ENCODE peak calls at places on chromosomes 11 and 22, in six cellular contexts. O, G, Y, X, R and H are unnamed samples.

GRCh38 chr11:123195182-123196059 is at the start of gene CLMP:
- DNase-seq in O (peak; percentile 91), G (no peak), Y (peak; percentile 79), X (no peak), R (no peak), H (no peak)

GRCh38 chr11:127485541-127485940 is 485.0 kb upstream of the KIRREL3 start:
- DNase-seq in O (no peak), G (no peak), Y (no peak), X (no peak), R (no peak), H (no peak)

GRCh38 chr22:21626073-21626734 is 3.6 kb downstream of the YDJC start:
- DNase-seq in O (no peak), G (no peak), Y (no peak), X (no peak), R (peak; percentile 66), H (no peak)

GRCh38 chr11:95790933-95791247 is 592 bp downstream of the CEP57 start:
- DNase-seq in O (peak; percentile 18), G (peak; percentile 24), Y (peak; percentile 54), X (peak; percentile 28), R (peak; percentile 88), H (peak; percentile 60)

GRCh38 chr22:29263791-29264216 is 4.0 kb downstream of the RHBDD3 start:
- DNase-seq in O (peak; percentile 9), G (no peak), Y (no peak), X (no peak), R (no peak), H (no peak)

GRCh38 chr11:11173316-11174025 is 179.6 kb downstream of the CSNK2A3 start:
- DNase-seq in O (no peak), G (no peak), Y (no peak), X (no peak), R (no peak), H (no peak)

GRCh38 chr22:32920032-32920628 is 118.6 kb downstream of the TIMP3 start:
- DNase-seq in O (peak; percentile 51), G (no peak), Y (no peak), X (no peak), R (no peak), H (no peak)

GRCh38 chr11:71385091-71385490 is 63.1 kb downstream of the DHCR7 start:
- DNase-seq in O (no peak), G (no peak), Y (no peak), X (no peak), R (no peak), H (no peak)

GRCh38 chr22:35486116-35486631 is 54.5 kb upstream of the RASD2 start:
- DNase-seq in O (no peak), G (no peak), Y (no peak), X (no peak), R (no peak), H (no peak)

GRCh38 chr22:36885474-36885873 is 24.7 kb downstream of the NCF4 start:
- DNase-seq in O (no peak), G (no peak), Y (no peak), X (no peak), R (no peak), H (no peak)

GRCh38 chr11:70760416-70761020 is 362.2 kb downstream of the CTTN start:
- DNase-seq in O (no peak), G (no peak), Y (no peak), X (no peak), R (no peak), H (no peak)

GRCh38 chr22:20088263-20088648 is 8.2 kb downstream of the DGCR8 start:
- DNase-seq in O (no peak), G (no peak), Y (no peak), X (no peak), R (no peak), H (no peak)

GRCh38 chr11:20238712-20239111 is 78.4 kb upstream of the DBX1 start:
- DNase-seq in O (no peak), G (no peak), Y (no peak), X (no peak), R (no peak), H (no peak)

GRCh38 chr11:72140661-72141060 is 5.1 kb downstream of the FOLR3 start:
- DNase-seq in O (no peak), G (no peak), Y (no peak), X (no peak), R (no peak), H (no peak)

GRCh38 chr11:35077709-35078695 is 61.0 kb upstream of the CD44 start:
- DNase-seq in O (no peak), G (peak; percentile 88), Y (no peak), X (peak; percentile 42), R (no peak), H (peak; percentile 76)

GRCh38 chr11:2528301-2529050 is 83.7 kb downstream of the KCNQ1 start:
- DNase-seq in O (no peak), G (no peak), Y (peak; percentile 6), X (no peak), R (no peak), H (no peak)

GRCh38 chr11:71488968-71489265 is 35.9 kb downstream of the NADSYN1 start:
- DNase-seq in O (no peak), G (no peak), Y (no peak), X (no peak), R (no peak), H (no peak)

GRCh38 chr11:117219001-117219400 is 12.9 kb downstream of the PCSK7 start:
- DNase-seq in O (no peak), G (no peak), Y (no peak), X (no peak), R (no peak), H (no peak)

GRCh38 chr11:122207505-122207904 is 91.5 kb upstream of the BLID start:
- DNase-seq in O (no peak), G (no peak), Y (no peak), X (no peak), R (no peak), H (no peak)

GRCh38 chr22:19756288-19757128 is 4.1 kb upstream of the TBX1 start:
- DNase-seq in O (peak; percentile 78), G (no peak), Y (peak; percentile 70), X (peak; percentile 34), R (peak; percentile 95), H (peak; percentile 26)

GRCh38 chr11:61962213-61963015 is 5.0 kb downstream of the FTH1 start:
- DNase-seq in O (no peak), G (no peak), Y (no peak), X (no peak), R (no peak), H (peak; percentile 10)

GRCh38 chr11:77879218-77879617 is 58.3 kb downstream of the AAMDC start:
- DNase-seq in O (no peak), G (peak; percentile 3), Y (no peak), X (no peak), R (peak; percentile 12), H (no peak)

GRCh38 chr11:60265373-60266214 is 14.9 kb upstream of the MS4A4A start:
- DNase-seq in O (peak; percentile 22), G (peak; percentile 44), Y (no peak), X (peak; percentile 36), R (peak; percentile 62), H (peak; percentile 83)

GRCh38 chr22:40028098-40028425 is 33.3 kb downstream of the FAM83F start:
- DNase-seq in O (peak; percentile 44), G (no peak), Y (no peak), X (no peak), R (no peak), H (no peak)

GRCh38 chr11:100789500-100789899 is 102.4 kb downstream of the ARHGAP42 start:
- DNase-seq in O (no peak), G (no peak), Y (no peak), X (no peak), R (peak; percentile 58), H (no peak)

GRCh38 chr11:17991799-17992433 is 20.9 kb downstream of the SERGEF start:
- DNase-seq in O (peak; percentile 66), G (no peak), Y (peak; percentile 35), X (peak; percentile 42), R (peak; percentile 66), H (peak; percentile 59)

GRCh38 chr22:36659762-36660509 is 43.6 kb downstream of the CACNG2 start:
- DNase-seq in O (peak; percentile 88), G (no peak), Y (no peak), X (peak; percentile 91), R (peak; percentile 94), H (peak; percentile 79)

GRCh38 chr11:34239465-34240149 is 118.2 kb downstream of the ABTB2 start:
- DNase-seq in O (no peak), G (no peak), Y (no peak), X (no peak), R (no peak), H (no peak)

GRCh38 chr11:103633037-103633788 is 403.2 kb upstream of the DDI1 start:
- DNase-seq in O (no peak), G (no peak), Y (no peak), X (no peak), R (no peak), H (peak; percentile 81)

GRCh38 chr11:71144010-71144409 is 108.4 kb downstream of the SHANK2 start:
- DNase-seq in O (no peak), G (no peak), Y (no peak), X (no peak), R (peak; percentile 45), H (no peak)

GRCh38 chr11:2588809-2589537 is 110.8 kb downstream of the KCNQ1OT1 start:
- DNase-seq in O (peak; percentile 10), G (no peak), Y (no peak), X (no peak), R (no peak), H (no peak)

GRCh38 chr22:31901388-31902137 is 42.8 kb upstream of the YWHAH start:
- DNase-seq in O (no peak), G (no peak), Y (no peak), X (no peak), R (peak; percentile 77), H (peak; percentile 83)

GRCh38 chr11:132142554-132142953 is 772.1 kb downstream of the NTM start:
- DNase-seq in O (no peak), G (no peak), Y (no peak), X (no peak), R (no peak), H (no peak)

GRCh38 chr11:75244052-75244814 is 3.7 kb downstream of the TPBGL start:
- DNase-seq in O (peak; percentile 2), G (no peak), Y (no peak), X (no peak), R (no peak), H (no peak)
- TF ChIP-seq MAX in O (no peak), G (no peak), Y (no peak), X (no peak), R (no peak), H (no peak)

DNA sequence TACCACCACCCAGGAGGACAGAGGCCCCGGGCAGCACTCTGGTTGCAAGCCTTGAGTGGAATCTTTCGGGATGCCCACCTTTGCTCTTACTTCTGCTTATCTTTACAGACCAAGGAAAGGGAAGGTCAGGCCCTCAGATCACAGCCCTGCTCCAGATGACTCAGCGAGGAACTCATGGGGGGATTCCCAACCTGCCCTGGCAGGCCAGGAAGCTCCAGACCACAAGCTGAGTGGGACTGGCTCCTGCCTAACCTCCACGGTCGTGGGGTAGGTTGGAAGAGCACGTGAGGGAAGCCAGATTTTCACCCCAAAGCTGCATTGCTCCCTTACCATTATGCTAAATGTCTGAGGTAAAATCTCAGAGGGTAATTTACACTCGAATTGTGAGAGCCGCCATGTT is 11.8 kb downstream of the TBC1D10A start:
- DNase-seq in O (no peak), G (peak; percentile 66), Y (no peak), X (no peak), R (peak; percentile 22), H (no peak)
- TF ChIP-seq MAX in O (peak; percentile 43), G (no peak), Y (no peak), X (no peak), R (no peak), H (no peak)

GRCh38 chr22:24201681-24202590 is 20.6 kb downstream of the SUSD2 start:
- DNase-seq in O (no peak), G (no peak), Y (no peak), X (peak; percentile 85), R (no peak), H (no peak)
- TF ChIP-seq MAX in O (no peak), G (no peak), Y (no peak), X (peak; percentile 40), R (no peak), H (no peak)

GRCh38 chr22:46012881-46013281 is 35.9 kb upstream of the WNT7B start:
- DNase-seq in O (peak; percentile 20), G (no peak), Y (no peak), X (no peak), R (no peak), H (no peak)
- TF ChIP-seq MAX in O (no peak), G (no peak), Y (no peak), X (no peak), R (no peak), H (no peak)